ENCODE peak calls at places on chromosome 21, in eight cellular contexts. One of them, this sample, is unnamed.
A peak's percentile ranks its signal among the peaks of the same experiment; 100 is the strongest.

GRCh38 chr21:43277481-43278351 is 108.9 kb downstream of the CRYAA start:
- DNase-seq in adrenal gland: no peak
- DNase-seq in mesendoderm: peak; percentile 13
- DNase-seq in psoas muscle: no peak
- DNase-seq in body of pancreas: no peak
- DNase-seq in CD8-positive, alpha-beta T cell: no peak
- DNase-seq in left ventricle myocardium inferior: peak; percentile 47
- DNase-seq in AG04450: no peak
- DNase-seq in this sample: no peak

GRCh38 chr21:42212261-42212660 is 6.7 kb upstream of the ABCG1 start:
- DNase-seq in mesendoderm: peak; percentile 17
- DNase-seq in AG04450: no peak
- DNase-seq in psoas muscle: no peak
- DNase-seq in adrenal gland: no peak
- DNase-seq in body of pancreas: no peak
- DNase-seq in left ventricle myocardium inferior: no peak
- DNase-seq in CD8-positive, alpha-beta T cell: no peak
- DNase-seq in this sample: no peak

GRCh38 chr21:29434081-29434480 is 135.4 kb downstream of the BACH1 start:
- DNase-seq in left ventricle myocardium inferior: no peak
- DNase-seq in adrenal gland: no peak
- DNase-seq in mesendoderm: no peak
- DNase-seq in CD8-positive, alpha-beta T cell: no peak
- DNase-seq in psoas muscle: no peak
- DNase-seq in body of pancreas: no peak
- DNase-seq in AG04450: no peak
- DNase-seq in this sample: no peak

GRCh38 chr21:25936776-25937175 is 202.0 kb downstream of the GABPA start:
- DNase-seq in left ventricle myocardium inferior: no peak
- DNase-seq in AG04450: no peak
- DNase-seq in adrenal gland: no peak
- DNase-seq in psoas muscle: no peak
- DNase-seq in body of pancreas: no peak
- DNase-seq in CD8-positive, alpha-beta T cell: no peak
- DNase-seq in mesendoderm: no peak
- DNase-seq in this sample: no peak

GRCh38 chr21:37281993-37282392 is 14.9 kb upstream of the VPS26C start:
- DNase-seq in AG04450: no peak
- DNase-seq in adrenal gland: no peak
- DNase-seq in body of pancreas: no peak
- DNase-seq in left ventricle myocardium inferior: no peak
- DNase-seq in CD8-positive, alpha-beta T cell: peak; percentile 29
- DNase-seq in mesendoderm: no peak
- DNase-seq in psoas muscle: no peak
- DNase-seq in this sample: no peak

GRCh38 chr21:41759214-41759840 is 7.5 kb downstream of the RIPK4 start:
- DNase-seq in adrenal gland: no peak
- DNase-seq in left ventricle myocardium inferior: no peak
- DNase-seq in AG04450: no peak
- DNase-seq in body of pancreas: no peak
- DNase-seq in mesendoderm: no peak
- DNase-seq in psoas muscle: no peak
- DNase-seq in CD8-positive, alpha-beta T cell: no peak
- DNase-seq in this sample: no peak

GRCh38 chr21:19648376-19648775 is 1244.8 kb upstream of the TMPRSS15 start:
- DNase-seq in adrenal gland: no peak
- DNase-seq in left ventricle myocardium inferior: no peak
- DNase-seq in body of pancreas: no peak
- DNase-seq in mesendoderm: no peak
- DNase-seq in AG04450: no peak
- DNase-seq in CD8-positive, alpha-beta T cell: no peak
- DNase-seq in psoas muscle: no peak
- DNase-seq in this sample: no peak

GRCh38 chr21:42047821-42048613 is 23.1 kb upstream of the UMODL1 start:
- DNase-seq in AG04450: peak; percentile 94
- DNase-seq in psoas muscle: peak; percentile 76
- DNase-seq in body of pancreas: peak; percentile 63
- DNase-seq in mesendoderm: no peak
- DNase-seq in CD8-positive, alpha-beta T cell: no peak
- DNase-seq in left ventricle myocardium inferior: no peak
- DNase-seq in adrenal gland: peak; percentile 91
- DNase-seq in this sample: no peak

GRCh38 chr21:26715878-26716506 is 129.2 kb downstream of the ADAMTS1 start:
- DNase-seq in mesendoderm: peak; percentile 82
- DNase-seq in CD8-positive, alpha-beta T cell: peak; percentile 22
- DNase-seq in left ventricle myocardium inferior: peak; percentile 15
- DNase-seq in body of pancreas: peak; percentile 55
- DNase-seq in adrenal gland: peak; percentile 61
- DNase-seq in psoas muscle: no peak
- DNase-seq in AG04450: peak; percentile 16
- DNase-seq in this sample: peak; percentile 51

GRCh38 chr21:42061195-42061865 is 9.8 kb upstream of the UMODL1 start:
- DNase-seq in psoas muscle: peak; percentile 52
- DNase-seq in CD8-positive, alpha-beta T cell: no peak
- DNase-seq in mesendoderm: no peak
- DNase-seq in left ventricle myocardium inferior: peak; percentile 44
- DNase-seq in adrenal gland: peak; percentile 41
- DNase-seq in body of pancreas: peak; percentile 66
- DNase-seq in AG04450: no peak
- DNase-seq in this sample: no peak

GRCh38 chr21:41701749-41702148 is 65.1 kb downstream of the RIPK4 start:
- DNase-seq in body of pancreas: no peak
- DNase-seq in AG04450: no peak
- DNase-seq in left ventricle myocardium inferior: no peak
- DNase-seq in adrenal gland: no peak
- DNase-seq in mesendoderm: peak; percentile 49
- DNase-seq in psoas muscle: no peak
- DNase-seq in CD8-positive, alpha-beta T cell: no peak
- DNase-seq in this sample: no peak

GRCh38 chr21:43772368-43772870 is 3.7 kb downstream of the CSTB start:
- DNase-seq in mesendoderm: no peak
- DNase-seq in left ventricle myocardium inferior: no peak
- DNase-seq in psoas muscle: no peak
- DNase-seq in CD8-positive, alpha-beta T cell: no peak
- DNase-seq in AG04450: no peak
- DNase-seq in adrenal gland: no peak
- DNase-seq in body of pancreas: no peak
- DNase-seq in this sample: no peak

GRCh38 chr21:29893687-29894086 is 46.1 kb downstream of the GRIK1 start:
- DNase-seq in CD8-positive, alpha-beta T cell: no peak
- DNase-seq in left ventricle myocardium inferior: no peak
- DNase-seq in mesendoderm: no peak
- DNase-seq in body of pancreas: no peak
- DNase-seq in AG04450: no peak
- DNase-seq in adrenal gland: no peak
- DNase-seq in psoas muscle: no peak
- DNase-seq in this sample: no peak

GRCh38 chr21:38388219-38388618 is 110.1 kb downstream of the ERG start:
- DNase-seq in AG04450: no peak
- DNase-seq in mesendoderm: no peak
- DNase-seq in psoas muscle: no peak
- DNase-seq in CD8-positive, alpha-beta T cell: no peak
- DNase-seq in body of pancreas: no peak
- DNase-seq in adrenal gland: no peak
- DNase-seq in left ventricle myocardium inferior: no peak
- DNase-seq in this sample: no peak

GRCh38 chr21:38392722-38393121 is 105.6 kb downstream of the ERG start:
- DNase-seq in CD8-positive, alpha-beta T cell: no peak
- DNase-seq in adrenal gland: no peak
- DNase-seq in psoas muscle: no peak
- DNase-seq in left ventricle myocardium inferior: no peak
- DNase-seq in AG04450: no peak
- DNase-seq in body of pancreas: no peak
- DNase-seq in mesendoderm: no peak
- DNase-seq in this sample: no peak

GRCh38 chr21:38389891-38390290 is 108.4 kb downstream of the ERG start:
- DNase-seq in CD8-positive, alpha-beta T cell: no peak
- DNase-seq in left ventricle myocardium inferior: no peak
- DNase-seq in adrenal gland: no peak
- DNase-seq in psoas muscle: no peak
- DNase-seq in mesendoderm: no peak
- DNase-seq in AG04450: no peak
- DNase-seq in body of pancreas: no peak
- DNase-seq in this sample: no peak

GRCh38 chr21:38386967-38387366 is 111.3 kb downstream of the ERG start:
- DNase-seq in AG04450: no peak
- DNase-seq in mesendoderm: no peak
- DNase-seq in CD8-positive, alpha-beta T cell: no peak
- DNase-seq in adrenal gland: no peak
- DNase-seq in left ventricle myocardium inferior: no peak
- DNase-seq in body of pancreas: no peak
- DNase-seq in psoas muscle: no peak
- DNase-seq in this sample: no peak

DNA sequence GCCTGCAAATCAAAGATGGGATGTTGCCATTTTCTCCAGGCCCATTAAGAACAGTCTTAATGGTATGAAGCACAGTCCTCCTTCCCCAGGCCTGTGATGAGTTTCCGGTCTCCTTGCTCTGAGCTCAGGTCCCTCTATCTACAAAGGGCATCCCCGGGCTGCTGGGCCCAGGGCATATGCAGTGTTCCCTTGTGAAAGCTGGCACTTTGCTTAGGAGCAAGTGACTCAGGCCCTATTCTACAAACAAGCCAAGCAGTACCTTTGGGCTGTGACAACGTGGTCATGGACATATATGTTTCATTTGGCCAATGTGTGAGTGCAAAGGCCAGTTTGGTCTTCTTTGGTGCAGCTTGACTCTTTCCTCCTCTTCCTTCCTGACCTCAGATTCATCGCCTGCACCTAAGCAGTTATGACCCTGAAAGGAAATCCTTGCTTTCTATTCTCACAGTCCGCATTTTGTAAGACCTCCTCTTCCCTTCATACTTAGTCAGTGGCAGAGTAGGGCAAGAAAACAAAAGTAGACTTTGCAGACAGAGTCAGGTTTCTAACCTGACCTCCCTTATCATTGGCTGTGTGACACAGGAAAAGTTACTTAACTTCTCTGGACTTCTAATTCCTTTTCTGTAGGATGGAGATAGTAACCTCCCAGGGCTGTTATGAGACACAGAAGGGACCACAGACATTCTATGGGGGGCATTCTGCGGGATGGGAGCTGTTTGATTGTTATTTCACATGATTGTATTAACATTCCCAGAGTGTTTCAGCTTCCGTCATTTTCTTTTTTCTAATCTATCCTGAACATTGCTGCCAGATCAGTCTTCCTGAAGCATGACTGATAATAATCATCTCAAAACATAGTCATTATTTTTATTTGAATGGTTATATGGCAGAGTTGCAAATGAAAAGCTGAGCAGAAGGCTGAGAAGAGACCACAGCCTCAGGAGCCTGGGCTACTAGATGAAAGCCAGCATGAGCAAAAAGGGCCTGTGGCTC is 109.3 kb downstream of the ERG start:
- DNase-seq in psoas muscle: no peak
- DNase-seq in mesendoderm: no peak
- DNase-seq in AG04450: no peak
- DNase-seq in left ventricle myocardium inferior: no peak
- DNase-seq in adrenal gland: no peak
- DNase-seq in body of pancreas: no peak
- DNase-seq in CD8-positive, alpha-beta T cell: no peak
- DNase-seq in this sample: no peak
- H3K27ac ChIP-seq in psoas muscle: no peak overlapping the region
- H3K27ac ChIP-seq in mesendoderm: no peak overlapping the region
- H3K27ac ChIP-seq in AG04450: no peak overlapping the region
- H3K27ac ChIP-seq in left ventricle myocardium inferior: no peak overlapping the region
- H3K27ac ChIP-seq in adrenal gland: no peak overlapping the region
- H3K27ac ChIP-seq in body of pancreas: no peak overlapping the region
- H3K27ac ChIP-seq in CD8-positive, alpha-beta T cell: no peak overlapping the region
- H3K27ac ChIP-seq in this sample: no peak overlapping the region

GRCh38 chr21:38798081-38798480 is 7.6 kb upstream of the ETS2 start:
- DNase-seq in body of pancreas: no peak
- DNase-seq in AG04450: no peak
- DNase-seq in CD8-positive, alpha-beta T cell: no peak
- DNase-seq in mesendoderm: no peak
- DNase-seq in psoas muscle: no peak
- DNase-seq in adrenal gland: no peak
- DNase-seq in left ventricle myocardium inferior: no peak
- DNase-seq in this sample: no peak
- H3K27ac ChIP-seq in body of pancreas: no peak overlapping the region
- H3K27ac ChIP-seq in AG04450: no peak overlapping the region
- H3K27ac ChIP-seq in CD8-positive, alpha-beta T cell: no peak overlapping the region
- H3K27ac ChIP-seq in mesendoderm: no peak overlapping the region
- H3K27ac ChIP-seq in psoas muscle: no peak overlapping the region
- H3K27ac ChIP-seq in adrenal gland: no peak overlapping the region
- H3K27ac ChIP-seq in left ventricle myocardium inferior: no peak overlapping the region
- H3K27ac ChIP-seq in this sample: no peak overlapping the region

GRCh38 chr21:35764077-35764476 is 296.2 kb downstream of the SETD4 start:
- DNase-seq in psoas muscle: no peak
- DNase-seq in left ventricle myocardium inferior: no peak
- DNase-seq in CD8-positive, alpha-beta T cell: no peak
- DNase-seq in mesendoderm: no peak
- DNase-seq in AG04450: no peak
- DNase-seq in body of pancreas: no peak
- DNase-seq in adrenal gland: no peak
- DNase-seq in this sample: no peak
- H3K27ac ChIP-seq in psoas muscle: no peak overlapping the region
- H3K27ac ChIP-seq in left ventricle myocardium inferior: no peak overlapping the region
- H3K27ac ChIP-seq in CD8-positive, alpha-beta T cell: no peak overlapping the region
- H3K27ac ChIP-seq in mesendoderm: no peak overlapping the region
- H3K27ac ChIP-seq in AG04450: no peak overlapping the region
- H3K27ac ChIP-seq in body of pancreas: no peak overlapping the region
- H3K27ac ChIP-seq in adrenal gland: no peak overlapping the region
- H3K27ac ChIP-seq in this sample: no peak overlapping the region

DNA sequence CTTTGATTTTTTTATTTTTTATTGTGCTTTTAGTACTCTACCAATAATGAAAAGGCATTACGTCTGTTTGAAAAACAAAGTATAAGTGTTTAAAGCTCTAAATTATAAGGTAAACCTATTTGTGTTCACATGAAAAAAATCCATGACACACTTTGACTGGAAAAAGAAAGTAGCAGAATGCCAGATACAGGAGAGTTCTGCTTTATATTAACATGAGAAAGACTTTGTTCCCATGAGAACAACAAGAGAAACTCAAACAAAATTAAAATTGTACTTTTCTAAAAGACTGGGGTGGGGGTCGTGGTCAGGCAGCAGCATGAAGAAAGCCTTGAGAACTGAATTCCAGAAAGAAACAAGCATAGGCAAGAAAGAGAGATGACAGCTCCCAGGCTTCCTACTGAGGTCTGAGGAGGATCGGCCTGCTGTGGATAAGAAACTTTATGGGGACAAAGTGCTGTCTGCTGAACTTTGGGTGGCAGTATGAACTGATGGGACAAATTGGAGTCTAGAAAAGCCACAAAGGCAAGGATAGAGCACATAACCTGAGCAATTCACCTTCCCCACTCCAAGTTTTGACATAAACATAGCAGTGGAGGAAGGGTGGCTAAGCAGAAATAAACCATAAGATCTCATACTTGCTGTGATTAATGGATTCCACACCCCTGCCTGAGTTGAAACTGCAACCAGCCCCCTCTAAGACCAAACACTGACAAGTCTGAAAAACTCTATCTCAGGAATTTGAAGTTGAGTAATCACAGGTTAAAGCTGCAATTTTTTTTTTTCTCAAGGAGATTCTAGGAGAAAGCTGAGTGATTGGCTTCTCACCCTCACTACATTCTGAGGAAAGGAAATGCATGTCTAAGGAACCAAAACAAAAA is 43.7 kb downstream of the COL6A1 start:
- DNase-seq in psoas muscle: no peak
- DNase-seq in CD8-positive, alpha-beta T cell: no peak
- DNase-seq in adrenal gland: no peak
- DNase-seq in left ventricle myocardium inferior: no peak
- DNase-seq in body of pancreas: no peak
- DNase-seq in mesendoderm: peak; percentile 46
- DNase-seq in AG04450: no peak
- DNase-seq in this sample: no peak
- H3K27ac ChIP-seq in psoas muscle: no peak overlapping the region
- H3K27ac ChIP-seq in CD8-positive, alpha-beta T cell: no peak overlapping the region
- H3K27ac ChIP-seq in adrenal gland: no peak overlapping the region
- H3K27ac ChIP-seq in left ventricle myocardium inferior: peak overlapping the region; percentile 55
- H3K27ac ChIP-seq in body of pancreas: no peak overlapping the region
- H3K27ac ChIP-seq in mesendoderm: no peak overlapping the region
- H3K27ac ChIP-seq in AG04450: peak overlapping the region; percentile 49
- H3K27ac ChIP-seq in this sample: no peak overlapping the region

GRCh38 chr21:32278068-32278467 is 781 bp downstream of the MIS18A start:
- DNase-seq in AG04450: no peak
- DNase-seq in CD8-positive, alpha-beta T cell: no peak
- DNase-seq in adrenal gland: no peak
- DNase-seq in body of pancreas: no peak
- DNase-seq in mesendoderm: peak; percentile 25
- DNase-seq in psoas muscle: no peak
- DNase-seq in left ventricle myocardium inferior: no peak
- DNase-seq in this sample: no peak
- H3K27ac ChIP-seq in AG04450: peak overlapping the region; percentile 39
- H3K27ac ChIP-seq in CD8-positive, alpha-beta T cell: no peak overlapping the region
- H3K27ac ChIP-seq in adrenal gland: no peak overlapping the region
- H3K27ac ChIP-seq in body of pancreas: no peak overlapping the region
- H3K27ac ChIP-seq in mesendoderm: no peak overlapping the region
- H3K27ac ChIP-seq in psoas muscle: no peak overlapping the region
- H3K27ac ChIP-seq in left ventricle myocardium inferior: no peak overlapping the region
- H3K27ac ChIP-seq in this sample: no peak overlapping the region